ENCODE peak calls at places on chromosome 1, in five cellular contexts. F is AG08396; L is mesenchymal stem cell; S is stimulated activated CD4-positive, alpha-beta T cell treated with anti-CD3 and anti-CD28 coated beads, Interleukin-4, amount 100 ng/mL, for 4 hours; M is brain microvascular endothelial cell. R is an unnamed sample.

GRCh38 chr1:175511496-175511895 is 231.9 kb downstream of the TNR start:
- DNase-seq in F (no peak), L (peak), S (no peak), M (no peak), R (no peak)

GRCh38 chr1:243253927-243254232 is 1.2 kb downstream of the CEP170 start:
- DNase-seq in F (no peak), L (no peak), S (no peak), M (no peak), R (no peak)

GRCh38 chr1:98849969-98850636 is 154.6 kb downstream of the PLPPR5 start:
- DNase-seq in F (no peak), L (no peak), S (no peak), M (no peak), R (no peak)

GRCh38 chr1:192713921-192714320 is 78.0 kb downstream of the RGS13 start:
- DNase-seq in F (no peak), L (no peak), S (no peak), M (no peak), R (no peak)

GRCh38 chr1:43318831-43319230 is 18.0 kb downstream of the TIE1 start:
- DNase-seq in F (no peak), L (no peak), S (no peak), M (no peak), R (no peak)

GRCh38 chr1:243539636-243540035 is 283.8 kb downstream of the SDCCAG8 start:
- DNase-seq in F (no peak), L (no peak), S (no peak), M (no peak), R (no peak)

GRCh38 chr1:240001177-240001740 is 90.4 kb upstream of the FMN2 start:
- DNase-seq in F (no peak), L (peak), S (no peak), M (no peak), R (no peak)

GRCh38 chr1:209988706-209989105 is 50.7 kb downstream of the SYT14 start:
- DNase-seq in F (no peak), L (no peak), S (no peak), M (no peak), R (no peak)

GRCh38 chr1:31111290-31111951 is 45.9 kb upstream of the PUM1 start:
- DNase-seq in F (no peak), L (peak), S (no peak), M (no peak), R (no peak)

GRCh38 chr1:119773711-119774241 is 5.1 kb upstream of the HMGCS2 start:
- DNase-seq in F (peak), L (peak), S (no peak), M (no peak), R (no peak)

GRCh38 chr1:41003640-41004220 is 17.8 kb downstream of the SLFNL1 start:
- DNase-seq in F (peak), L (peak), S (peak), M (peak), R (peak)

GRCh38 chr1:920506-920905 is 3.2 kb upstream of the SAMD11 start:
- DNase-seq in F (no peak), L (no peak), S (no peak), M (no peak), R (no peak)

GRCh38 chr1:58785424-58786058 is 1.7 kb upstream of the JUN start:
- DNase-seq in F (peak), L (no peak), S (peak), M (no peak), R (peak)

GRCh38 chr1:166902279-166902678 is 26.2 kb upstream of the TADA1 start:
- DNase-seq in F (peak), L (peak), S (no peak), M (peak), R (no peak)

GRCh38 chr1:65881070-65881594 is 88.4 kb downstream of the PDE4B start:
- DNase-seq in F (peak), L (no peak), S (no peak), M (no peak), R (no peak)

GRCh38 chr1:236638935-236639334 is 34.6 kb upstream of the HEATR1 start:
- DNase-seq in F (no peak), L (no peak), S (no peak), M (no peak), R (no peak)

GRCh38 chr1:24893431-24893830 is 36.6 kb downstream of the RUNX3 start:
- DNase-seq in F (no peak), L (no peak), S (no peak), M (no peak), R (no peak)